ENCODE peak calls at places on chromosomes 1 and 21, in nine cellular contexts. B, L, Y, I, R, J, F, P and O are unnamed samples.

GRCh38 chr1:34900775-34901502 is 28.5 kb downstream of the DLGAP3 start:
- DNase-seq in F (no peak), Y (no peak), L (no peak), B (no peak), R (no peak), J (no peak), I (no peak), P (no peak), O (no peak)

GRCh38 chr1:168848041-168848440 is 119.0 kb upstream of the DPT start:
- DNase-seq in F (no peak), I (no peak), R (no peak), B (no peak), P (no peak), Y (no peak), J (no peak), L (no peak), O (no peak)

GRCh38 chr1:193115629-193116227 is 6.1 kb upstream of the CDC73 start:
- DNase-seq in P (no peak), Y (peak), B (no peak), L (peak), F (peak), I (peak), J (peak), R (no peak), O (no peak)

GRCh38 chr1:244988521-244988920 is 124.2 kb upstream of the HNRNPU start:
- DNase-seq in L (peak), I (no peak), P (no peak), F (no peak), Y (peak), R (no peak), J (no peak), B (no peak), O (no peak)

GRCh38 chr1:36303650-36304360 is 2.4 kb upstream of the SH3D21 start:
- DNase-seq in I (no peak), B (no peak), P (no peak), J (no peak), R (no peak), Y (no peak), F (no peak), L (no peak), O (no peak)

GRCh38 chr1:169882039-169882511 is 11.6 kb downstream of the SCYL3 start:
- DNase-seq in Y (no peak), J (no peak), P (no peak), I (no peak), B (no peak), F (no peak), L (no peak), R (no peak), O (no peak)

GRCh38 chr1:152048641-152048970 is 11.8 kb upstream of the S100A11 start:
- DNase-seq in I (no peak), P (no peak), L (no peak), F (no peak), J (no peak), R (no peak), B (no peak), Y (no peak), O (no peak)

GRCh38 chr1:224759570-224760562 is 143.7 kb downstream of the CNIH3 start:
- DNase-seq in Y (no peak), L (no peak), I (no peak), F (no peak), B (no peak), J (no peak), P (no peak), R (no peak), O (no peak)

GRCh38 chr1:84972377-84972987 is 24.4 kb downstream of the MCOLN2 start:
- DNase-seq in L (no peak), P (no peak), I (no peak), R (no peak), Y (peak), B (no peak), J (no peak), F (peak), O (no peak)

GRCh38 chr1:240765732-240766363 is 153.9 kb upstream of the GREM2 start:
- DNase-seq in B (no peak), I (no peak), F (peak), L (peak), R (no peak), Y (peak), P (no peak), J (peak), O (no peak)

GRCh38 chr21:38797470-38797869 is 8.3 kb upstream of the ETS2 start:
- DNase-seq in F (no peak), R (no peak), J (no peak), L (no peak), Y (no peak), B (no peak), P (no peak), I (no peak), O (no peak)